ENCODE peak calls at places on chromosomes 7 and 10, in eight cellular contexts. Q is NAMALWA; G is T-helper 9 cell; W is progenitor cell of endocrine pancreas; H is NCI-H2081; M is SJSA1; R is cardiac fibroblast; B is stimulated activated CD8-positive, alpha-beta memory T cell treated with anti-CD3 and anti-CD28 coated beads, Interleukin-12 subunit alpha, Interleukin-12 subunit beta, amount 100 ng/mL, for 4 hours. I is an unnamed sample.

GRCh38 chr7:110130669-110131068 is 960.3 kb upstream of the LRRN3 start:
- DNase-seq in Q (no peak), G (no peak), M (no peak), B (no peak), H (peak; percentile 16), W (no peak), R (no peak), I (no peak)

GRCh38 chr10:114548662-114549061 is 109.4 kb downstream of the ABLIM1 start:
- DNase-seq in B (no peak), W (no peak), G (no peak), Q (peak; percentile 10), M (peak; percentile 13), R (peak; percentile 77), H (peak; percentile 2), I (peak; percentile 25)

GRCh38 chr7:120979765-120980499 is 8.6 kb upstream of the CPED1 start:
- DNase-seq in G (no peak), R (no peak), B (no peak), W (no peak), M (no peak), Q (no peak), H (no peak), I (no peak)

GRCh38 chr7:40833541-40834234 is 698.9 kb downstream of the SUGCT start:
- DNase-seq in M (peak; percentile 28), B (no peak), H (no peak), R (peak; percentile 37), Q (peak; percentile 51), G (no peak), W (no peak), I (no peak)

GRCh38 chr7:114354306-114354705 is 60.3 kb upstream of the FOXP2 start:
- DNase-seq in H (no peak), G (no peak), W (no peak), R (no peak), B (no peak), M (no peak), Q (no peak), I (no peak)

GRCh38 chr7:156577645-156578577 is 62.7 kb upstream of the RNF32 start:
- DNase-seq in W (no peak), B (no peak), H (no peak), R (no peak), G (no peak), M (no peak), Q (no peak), I (no peak)

GRCh38 chr10:73911553-73912004 is 647 bp downstream of the PLAU start:
- DNase-seq in B (no peak), M (no peak), H (no peak), W (no peak), R (peak; percentile 36), Q (no peak), G (no peak), I (no peak)

GRCh38 chr10:133475821-133476640 is 22.3 kb downstream of the SCART1 start:
- DNase-seq in B (no peak), R (no peak), H (no peak), M (no peak), W (no peak), G (no peak), Q (no peak), I (no peak)

GRCh38 chr10:89655722-89656121 is 10.7 kb upstream of the PANK1 start:
- DNase-seq in W (no peak), H (no peak), G (no peak), R (no peak), M (no peak), Q (peak; percentile 88), B (no peak), I (no peak)

GRCh38 chr7:28882896-28883470 is 75.1 kb downstream of the TRIL start:
- DNase-seq in B (no peak), R (no peak), Q (no peak), H (no peak), M (no peak), W (no peak), G (no peak), I (no peak)

GRCh38 chr7:21128418-21128817 is 299.5 kb upstream of the SP4 start:
- DNase-seq in M (no peak), B (no peak), H (peak; percentile 100), Q (no peak), W (no peak), G (no peak), R (no peak), I (no peak)

GRCh38 chr10:125549656-125550055 is 133.3 kb downstream of the TEX36 start:
- DNase-seq in G (no peak), Q (no peak), R (no peak), H (no peak), B (no peak), M (no peak), W (no peak), I (no peak)

GRCh38 chr7:26390016-26390415 is 98.4 kb downstream of the SNX10 start:
- DNase-seq in B (no peak), Q (no peak), H (no peak), R (no peak), G (no peak), W (no peak), M (no peak), I (no peak)

GRCh38 chr7:1361016-1361755 is 98.1 kb downstream of the MICALL2 start:
- DNase-seq in G (no peak), H (no peak), W (no peak), Q (no peak), R (no peak), M (no peak), B (no peak), I (no peak)

GRCh38 chr7:44094796-44095592 is 9.2 kb upstream of the AEBP1 start:
- DNase-seq in Q (peak; percentile 56), H (no peak), G (no peak), M (no peak), R (peak; percentile 48), B (no peak), W (no peak), I (no peak)

GRCh38 chr7:143407296-143408246 is 1.1 kb downstream of the EPHA1 start:
- DNase-seq in Q (no peak), B (no peak), R (no peak), M (no peak), W (no peak), H (no peak), G (peak; percentile 28), I (no peak)

GRCh38 chr7:105178177-105178576 is 164.2 kb downstream of the KMT2E start:
- DNase-seq in R (no peak), H (no peak), B (no peak), W (no peak), M (no peak), Q (no peak), G (no peak), I (no peak)

GRCh38 chr7:101179780-101180755 is at the start of gene NAT16:
- DNase-seq in R (no peak), B (no peak), Q (no peak), G (no peak), H (no peak), W (no peak), M (no peak), I (no peak)

GRCh38 chr7:2735744-2736143 is 47.7 kb downstream of the AMZ1 start:
- DNase-seq in B (no peak), G (no peak), H (no peak), M (no peak), R (no peak), Q (no peak), W (no peak), I (no peak)

GRCh38 chr10:78630944-78631838 is 437.6 kb upstream of the ZMIZ1 start:
- DNase-seq in G (no peak), Q (no peak), H (no peak), W (no peak), B (no peak), R (no peak), M (peak; percentile 56), I (no peak)

GRCh38 chr7:75962607-75963382 is 31.6 kb downstream of the TMEM120A start:
- DNase-seq in G (no peak), W (no peak), B (no peak), Q (no peak), H (no peak), R (peak; percentile 86), M (no peak), I (peak; percentile 77)

GRCh38 chr7:106329971-106330733 is 45.4 kb upstream of the NAMPT start:
- DNase-seq in B (no peak), G (no peak), W (no peak), R (peak; percentile 61), M (peak; percentile 71), H (no peak), Q (no peak), I (peak; percentile 56)

GRCh38 chr10:44343836-44344235 is 41.1 kb downstream of the CXCL12 start:
- DNase-seq in G (no peak), B (no peak), W (no peak), Q (no peak), H (no peak), M (no peak), R (no peak), I (no peak)

GRCh38 chr10:132631348-132631735 is 93.8 kb downstream of the INPP5A start:
- DNase-seq in R (peak; percentile 75), B (no peak), W (no peak), G (no peak), Q (no peak), M (no peak), H (no peak), I (no peak)

GRCh38 chr7:49417034-49417433 is 356.4 kb upstream of the VWC2 start:
- DNase-seq in Q (no peak), G (no peak), R (no peak), M (no peak), H (no peak), B (no peak), W (no peak), I (no peak)

GRCh38 chr10:107548301-107548700 is 383.8 kb upstream of the SORCS1 start:
- DNase-seq in W (no peak), G (no peak), Q (no peak), H (no peak), R (peak; percentile 8), M (no peak), B (no peak), I (no peak)

GRCh38 chr10:55500931-55501559 is 700.0 kb upstream of the PCDH15 start:
- DNase-seq in Q (peak; percentile 67), R (peak; percentile 13), B (no peak), W (no peak), H (peak; percentile 29), M (no peak), G (no peak), I (no peak)

GRCh38 chr7:100882201-100882600 is 7.3 kb downstream of the SRRT start:
- DNase-seq in B (no peak), G (no peak), H (no peak), Q (no peak), W (no peak), M (no peak), R (no peak), I (no peak)

GRCh38 chr10:48605264-48605615 is 367 bp upstream of the ARHGAP22 start:
- DNase-seq in W (no peak), M (no peak), R (no peak), Q (no peak), H (peak; percentile 6), G (no peak), B (no peak), I (no peak)

GRCh38 chr10:124064676-124065075 is 28.7 kb downstream of the CHST15 start:
- DNase-seq in W (no peak), H (no peak), B (no peak), G (no peak), Q (peak; percentile 54), M (no peak), R (no peak), I (no peak)

GRCh38 chr10:69248117-69248730 is 28.1 kb downstream of the HKDC1 start:
- DNase-seq in W (no peak), R (no peak), M (no peak), G (no peak), Q (no peak), B (no peak), H (no peak), I (no peak)

GRCh38 chr7:116769541-116769940 is 92.8 kb upstream of the CAPZA2 start:
- DNase-seq in Q (no peak), R (no peak), W (no peak), G (no peak), B (no peak), H (no peak), M (no peak), I (no peak)

GRCh38 chr7:106772655-106773108 is 92.4 kb upstream of the PIK3CG start:
- DNase-seq in B (no peak), H (no peak), W (no peak), M (peak; percentile 85), R (peak; percentile 45), G (no peak), Q (no peak), I (peak; percentile 30)

GRCh38 chr10:90871279-90871760 is 454 bp upstream of the RPP30 start:
- DNase-seq in M (peak; percentile 76), W (peak; percentile 14), G (no peak), B (no peak), Q (peak; percentile 85), R (peak; percentile 86), H (peak; percentile 75), I (no peak)